ENCODE peak calls at places on chromosomes 3 and 15, in seven cellular contexts. One of them, this sample, is unnamed.

GRCh38 chr3:41684802-41685740 is 276.8 kb downstream of the ULK4 start:
- DNase-seq in osteoblast: no peak
- DNase-seq in endothelial cell: no peak
- DNase-seq in body of pancreas: no peak
- DNase-seq in fibroblast of the aortic adventitia: peak
- DNase-seq in heart right ventricle: no peak
- DNase-seq in IMR-90: no peak
- DNase-seq in this sample: no peak

GRCh38 chr3:187989458-187990153 is 164.4 kb upstream of the LPP start:
- DNase-seq in osteoblast: no peak
- DNase-seq in endothelial cell: peak
- DNase-seq in body of pancreas: no peak
- DNase-seq in fibroblast of the aortic adventitia: no peak
- DNase-seq in heart right ventricle: no peak
- DNase-seq in IMR-90: no peak
- DNase-seq in this sample: no peak

GRCh38 chr3:107309312-107309711 is 67.9 kb upstream of the CCDC54 start:
- DNase-seq in osteoblast: no peak
- DNase-seq in endothelial cell: no peak
- DNase-seq in body of pancreas: no peak
- DNase-seq in fibroblast of the aortic adventitia: no peak
- DNase-seq in heart right ventricle: no peak
- DNase-seq in IMR-90: no peak
- DNase-seq in this sample: no peak

GRCh38 chr3:146468234-146468931 is 978 bp downstream of the PLSCR2 start:
- DNase-seq in osteoblast: no peak
- DNase-seq in endothelial cell: no peak
- DNase-seq in body of pancreas: peak
- DNase-seq in fibroblast of the aortic adventitia: peak
- DNase-seq in heart right ventricle: no peak
- DNase-seq in IMR-90: peak
- DNase-seq in this sample: no peak

GRCh38 chr3:141412936-141413354 is 44.6 kb downstream of the ZBTB38 start:
- DNase-seq in osteoblast: no peak
- DNase-seq in endothelial cell: no peak
- DNase-seq in body of pancreas: peak
- DNase-seq in fibroblast of the aortic adventitia: peak
- DNase-seq in heart right ventricle: peak
- DNase-seq in IMR-90: peak
- DNase-seq in this sample: no peak

GRCh38 chr3:159950156-159950898 is 38.3 kb upstream of the IL12A start:
- DNase-seq in osteoblast: no peak
- DNase-seq in endothelial cell: no peak
- DNase-seq in body of pancreas: no peak
- DNase-seq in fibroblast of the aortic adventitia: no peak
- DNase-seq in heart right ventricle: no peak
- DNase-seq in IMR-90: no peak
- DNase-seq in this sample: no peak

GRCh38 chr3:181855825-181856224 is 144.1 kb downstream of the SOX2 start:
- DNase-seq in osteoblast: no peak
- DNase-seq in endothelial cell: no peak
- DNase-seq in body of pancreas: no peak
- DNase-seq in fibroblast of the aortic adventitia: no peak
- DNase-seq in heart right ventricle: no peak
- DNase-seq in IMR-90: no peak
- DNase-seq in this sample: no peak

GRCh38 chr15:87416591-87417257 is 839.8 kb downstream of the NTRK3 start:
- DNase-seq in osteoblast: no peak
- DNase-seq in endothelial cell: no peak
- DNase-seq in body of pancreas: no peak
- DNase-seq in fibroblast of the aortic adventitia: peak
- DNase-seq in heart right ventricle: no peak
- DNase-seq in IMR-90: no peak
- DNase-seq in this sample: no peak

GRCh38 chr3:139534992-139535879 is 4.3 kb downstream of the RBP1 start:
- DNase-seq in osteoblast: peak
- DNase-seq in endothelial cell: no peak
- DNase-seq in body of pancreas: peak
- DNase-seq in fibroblast of the aortic adventitia: peak
- DNase-seq in heart right ventricle: peak
- DNase-seq in IMR-90: peak
- DNase-seq in this sample: no peak

GRCh38 chr15:32979710-32980109 is 214.8 kb downstream of the FMN1 start:
- DNase-seq in osteoblast: peak
- DNase-seq in endothelial cell: no peak
- DNase-seq in body of pancreas: no peak
- DNase-seq in fibroblast of the aortic adventitia: peak
- DNase-seq in heart right ventricle: no peak
- DNase-seq in IMR-90: peak
- DNase-seq in this sample: peak

GRCh38 chr15:83848315-83849050 is 194.6 kb downstream of the ADAMTSL3 start:
- DNase-seq in osteoblast: peak
- DNase-seq in endothelial cell: no peak
- DNase-seq in body of pancreas: no peak
- DNase-seq in fibroblast of the aortic adventitia: peak
- DNase-seq in heart right ventricle: no peak
- DNase-seq in IMR-90: peak
- DNase-seq in this sample: peak

GRCh38 chr3:127004641-127005397 is 21.9 kb downstream of the PLXNA1 start:
- DNase-seq in osteoblast: no peak
- DNase-seq in endothelial cell: no peak
- DNase-seq in body of pancreas: no peak
- DNase-seq in fibroblast of the aortic adventitia: no peak
- DNase-seq in heart right ventricle: no peak
- DNase-seq in IMR-90: no peak
- DNase-seq in this sample: no peak

GRCh38 chr3:188947983-188948657 is 223.7 kb upstream of the TPRG1 start:
- DNase-seq in osteoblast: peak
- DNase-seq in endothelial cell: no peak
- DNase-seq in body of pancreas: peak
- DNase-seq in fibroblast of the aortic adventitia: peak
- DNase-seq in heart right ventricle: peak
- DNase-seq in IMR-90: peak
- DNase-seq in this sample: peak

GRCh38 chr15:57353317-57353804 is 22.9 kb upstream of the CGNL1 start:
- DNase-seq in osteoblast: no peak
- DNase-seq in endothelial cell: no peak
- DNase-seq in body of pancreas: no peak
- DNase-seq in fibroblast of the aortic adventitia: no peak
- DNase-seq in heart right ventricle: no peak
- DNase-seq in IMR-90: no peak
- DNase-seq in this sample: no peak

GRCh38 chr3:111803123-111803593 is 55.9 kb upstream of the PHLDB2 start:
- DNase-seq in osteoblast: peak
- DNase-seq in endothelial cell: no peak
- DNase-seq in body of pancreas: peak
- DNase-seq in fibroblast of the aortic adventitia: peak
- DNase-seq in heart right ventricle: peak
- DNase-seq in IMR-90: peak
- DNase-seq in this sample: peak

GRCh38 chr15:25905140-25905539 is 42.0 kb upstream of the ATP10A start:
- DNase-seq in osteoblast: peak
- DNase-seq in endothelial cell: no peak
- DNase-seq in body of pancreas: no peak
- DNase-seq in fibroblast of the aortic adventitia: peak
- DNase-seq in heart right ventricle: no peak
- DNase-seq in IMR-90: peak
- DNase-seq in this sample: no peak

GRCh38 chr3:55609230-55610100 is 122.4 kb upstream of the WNT5A start:
- DNase-seq in osteoblast: no peak
- DNase-seq in endothelial cell: no peak
- DNase-seq in body of pancreas: no peak
- DNase-seq in fibroblast of the aortic adventitia: no peak
- DNase-seq in heart right ventricle: no peak
- DNase-seq in IMR-90: no peak
- DNase-seq in this sample: no peak
- TF ChIP-seq CTCF in osteoblast: peak
- TF ChIP-seq CTCF in endothelial cell: peak
- TF ChIP-seq CTCF in body of pancreas: no peak
- TF ChIP-seq CTCF in fibroblast of the aortic adventitia: no peak
- TF ChIP-seq CTCF in heart right ventricle: no peak
- TF ChIP-seq CTCF in IMR-90: no peak
- TF ChIP-seq CTCF in this sample: peak

DNA sequence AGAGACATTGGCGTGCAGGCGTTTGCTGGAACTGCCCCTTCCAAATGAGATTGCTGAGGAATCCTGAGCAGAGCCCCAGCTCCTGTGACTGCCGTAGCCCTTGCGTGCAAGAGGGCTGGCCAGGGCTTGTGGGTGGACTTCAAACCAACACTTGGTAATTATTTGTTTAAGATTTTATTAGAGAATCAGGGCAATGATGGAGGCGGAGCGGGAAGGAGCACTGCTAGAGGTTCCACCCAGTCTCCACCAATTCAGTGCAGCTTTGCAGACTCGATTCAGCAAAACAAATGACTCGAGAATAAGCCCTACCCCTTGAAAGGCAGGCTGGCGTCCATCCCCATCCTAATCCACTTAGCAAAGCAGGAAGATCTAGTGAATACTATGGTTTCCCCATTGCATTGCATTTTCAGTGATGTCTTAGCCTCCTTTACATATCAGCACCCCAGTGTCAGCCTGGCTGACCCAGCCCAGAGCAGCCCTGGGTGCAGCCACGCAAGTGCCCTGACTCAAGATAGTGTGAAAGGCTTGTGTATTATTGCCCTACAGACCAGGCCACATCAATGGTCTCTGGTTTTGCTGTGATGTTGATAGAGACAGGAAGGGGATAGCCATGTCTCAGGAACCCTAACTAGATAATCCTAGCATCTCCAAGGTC is 26.0 kb downstream of the GLDN start:
- DNase-seq in osteoblast: no peak
- DNase-seq in endothelial cell: no peak
- DNase-seq in body of pancreas: peak
- DNase-seq in fibroblast of the aortic adventitia: peak
- DNase-seq in heart right ventricle: no peak
- DNase-seq in IMR-90: no peak
- DNase-seq in this sample: no peak
- TF ChIP-seq CTCF in osteoblast: no peak
- TF ChIP-seq CTCF in endothelial cell: no peak
- TF ChIP-seq CTCF in body of pancreas: no peak
- TF ChIP-seq CTCF in fibroblast of the aortic adventitia: no peak
- TF ChIP-seq CTCF in heart right ventricle: no peak
- TF ChIP-seq CTCF in IMR-90: no peak
- TF ChIP-seq CTCF in this sample: no peak

GRCh38 chr15:91521996-91522395 is 331.5 kb upstream of the SLCO3A1 start:
- DNase-seq in osteoblast: no peak
- DNase-seq in endothelial cell: no peak
- DNase-seq in body of pancreas: no peak
- DNase-seq in fibroblast of the aortic adventitia: peak
- DNase-seq in heart right ventricle: no peak
- DNase-seq in IMR-90: peak
- DNase-seq in this sample: no peak

GRCh38 chr15:91524534-91524933 is 329.0 kb upstream of the SLCO3A1 start:
- DNase-seq in osteoblast: no peak
- DNase-seq in endothelial cell: no peak
- DNase-seq in body of pancreas: no peak
- DNase-seq in fibroblast of the aortic adventitia: no peak
- DNase-seq in heart right ventricle: no peak
- DNase-seq in IMR-90: no peak
- DNase-seq in this sample: no peak

GRCh38 chr15:91520848-91521247 is 332.7 kb upstream of the SLCO3A1 start:
- DNase-seq in osteoblast: no peak
- DNase-seq in endothelial cell: no peak
- DNase-seq in body of pancreas: no peak
- DNase-seq in fibroblast of the aortic adventitia: no peak
- DNase-seq in heart right ventricle: no peak
- DNase-seq in IMR-90: peak
- DNase-seq in this sample: no peak

GRCh38 chr15:91525746-91526145 is 327.8 kb upstream of the SLCO3A1 start:
- DNase-seq in osteoblast: no peak
- DNase-seq in endothelial cell: no peak
- DNase-seq in body of pancreas: no peak
- DNase-seq in fibroblast of the aortic adventitia: no peak
- DNase-seq in heart right ventricle: peak
- DNase-seq in IMR-90: no peak
- DNase-seq in this sample: no peak

GRCh38 chr15:91522609-91523332 is 330.7 kb upstream of the SLCO3A1 start:
- DNase-seq in osteoblast: peak
- DNase-seq in endothelial cell: no peak
- DNase-seq in body of pancreas: no peak
- DNase-seq in fibroblast of the aortic adventitia: peak
- DNase-seq in heart right ventricle: peak
- DNase-seq in IMR-90: peak
- DNase-seq in this sample: no peak
- TF ChIP-seq CTCF in osteoblast: peak
- TF ChIP-seq CTCF in endothelial cell: no peak
- TF ChIP-seq CTCF in body of pancreas: no peak
- TF ChIP-seq CTCF in fibroblast of the aortic adventitia: peak
- TF ChIP-seq CTCF in heart right ventricle: peak
- TF ChIP-seq CTCF in IMR-90: peak
- TF ChIP-seq CTCF in this sample: no peak

GRCh38 chr15:23033979-23034378 is 5.4 kb downstream of the TUBGCP5 start:
- DNase-seq in osteoblast: no peak
- DNase-seq in endothelial cell: no peak
- DNase-seq in body of pancreas: no peak
- DNase-seq in fibroblast of the aortic adventitia: no peak
- DNase-seq in heart right ventricle: no peak
- DNase-seq in IMR-90: no peak
- DNase-seq in this sample: no peak

GRCh38 chr15:23039917-23040281 is 530 bp upstream of the TUBGCP5 start:
- DNase-seq in osteoblast: no peak
- DNase-seq in endothelial cell: no peak
- DNase-seq in body of pancreas: no peak
- DNase-seq in fibroblast of the aortic adventitia: no peak
- DNase-seq in heart right ventricle: peak
- DNase-seq in IMR-90: no peak
- DNase-seq in this sample: no peak

GRCh38 chr15:23035964-23036566 is 3.3 kb downstream of the TUBGCP5 start:
- DNase-seq in osteoblast: peak
- DNase-seq in endothelial cell: peak
- DNase-seq in body of pancreas: peak
- DNase-seq in fibroblast of the aortic adventitia: peak
- DNase-seq in heart right ventricle: peak
- DNase-seq in IMR-90: peak
- DNase-seq in this sample: peak

GRCh38 chr15:23038741-23039150 is 623 bp downstream of the TUBGCP5 start:
- DNase-seq in osteoblast: peak
- DNase-seq in endothelial cell: no peak
- DNase-seq in body of pancreas: peak
- DNase-seq in fibroblast of the aortic adventitia: peak
- DNase-seq in heart right ventricle: no peak
- DNase-seq in IMR-90: peak
- DNase-seq in this sample: no peak

DNA sequence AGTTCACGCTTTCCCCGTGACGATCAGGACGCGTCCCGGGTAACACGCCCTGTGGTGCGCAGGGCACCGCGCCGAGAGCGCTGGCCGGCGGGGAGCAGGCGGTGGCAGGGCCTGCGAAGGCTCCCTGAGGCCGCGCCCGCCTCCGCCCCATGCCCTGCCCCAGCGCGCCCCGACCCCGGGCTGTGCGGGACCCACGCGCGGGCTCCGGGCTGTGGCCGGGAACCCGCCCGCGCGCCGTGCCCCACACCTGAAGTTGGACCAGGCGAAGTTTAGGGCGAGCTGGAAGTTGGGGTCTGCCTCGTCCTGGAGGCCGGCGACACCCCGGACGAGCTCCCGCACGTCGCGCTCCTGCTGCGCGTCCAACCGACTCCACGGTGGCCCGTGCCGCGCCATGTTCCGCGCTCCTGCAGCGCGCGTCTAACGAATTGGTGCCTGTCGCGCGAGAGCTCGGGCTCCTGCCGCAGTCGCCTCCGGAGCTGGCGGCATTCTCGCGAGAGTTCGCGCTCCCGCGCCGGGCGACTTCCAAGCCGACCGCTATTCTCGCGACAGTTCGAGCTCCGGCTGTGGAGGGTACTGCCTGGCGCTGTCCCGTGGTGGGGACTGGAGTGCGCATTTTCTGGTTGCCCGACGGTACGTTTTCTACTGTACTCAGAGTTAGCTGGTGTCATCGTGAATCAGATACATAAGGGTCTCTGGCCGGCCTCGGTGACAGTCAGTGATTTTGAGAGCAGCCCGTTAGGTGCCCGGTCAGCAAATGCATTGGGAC is at the start of gene TUBGCP5:
- DNase-seq in osteoblast: peak
- DNase-seq in endothelial cell: peak
- DNase-seq in body of pancreas: peak
- DNase-seq in fibroblast of the aortic adventitia: peak
- DNase-seq in heart right ventricle: peak
- DNase-seq in IMR-90: peak
- DNase-seq in this sample: peak
- TF ChIP-seq CTCF in osteoblast: peak
- TF ChIP-seq CTCF in endothelial cell: no peak
- TF ChIP-seq CTCF in body of pancreas: no peak
- TF ChIP-seq CTCF in fibroblast of the aortic adventitia: peak
- TF ChIP-seq CTCF in heart right ventricle: peak
- TF ChIP-seq CTCF in IMR-90: peak
- TF ChIP-seq CTCF in this sample: no peak

This sample was measured in HFF-Myc.